ENCODE peak calls at places on chromosome 3, in four cellular contexts. L is B cell; T is NCI-H524; P is activated naive CD4-positive, alpha-beta T cell treated with anti-CD3 and anti-CD28 coated beads, Interleukin-2, amount 10 ng/mL, durations not matched to agents 7 days and 5 days. N is an unnamed sample.

GRCh38 chr3:186241910-186242821 is 119.9 kb downstream of the DGKG start:
- DNase-seq in T (peak; percentile 39), L (peak; percentile 55), P (peak; percentile 76), N (no peak)

GRCh38 chr3:45690331-45691035 is 1.3 kb downstream of the SACM1L start:
- DNase-seq in L (no peak), T (peak; percentile 54), P (no peak), N (no peak)

GRCh38 chr3:190892328-190893011 is 30.0 kb upstream of the GMNC start:
- DNase-seq in T (peak; percentile 43), L (no peak), P (no peak), N (peak; percentile 32)

GRCh38 chr3:99918720-99919119 is 101.1 kb downstream of the CMSS1 start:
- DNase-seq in T (no peak), P (no peak), L (no peak), N (no peak)

GRCh38 chr3:146187334-146187950 is 26.5 kb upstream of the PLOD2 start:
- DNase-seq in P (no peak), T (peak; percentile 54), L (no peak), N (no peak)

GRCh38 chr3:10783360-10784346 is 32.4 kb upstream of the SLC6A11 start:
- DNase-seq in P (peak; percentile 44), T (peak; percentile 8), L (no peak), N (no peak)

GRCh38 chr3:64360261-64360660 is 135.0 kb upstream of the PRICKLE2 start:
- DNase-seq in T (no peak), P (no peak), L (no peak), N (no peak)

GRCh38 chr3:48399387-48400172 is 27.6 kb downstream of the FBXW12 start:
- DNase-seq in L (no peak), P (no peak), T (no peak), N (no peak)

GRCh38 chr3:128742821-128743594 is 17.0 kb downstream of the RAB7A start:
- DNase-seq in L (no peak), P (no peak), T (no peak), N (no peak)

N was measured in DMS 273 treated with DMSO at 0.1 percent for 48 hours.